ENCODE peak calls at places on chromosome 12, in four cellular contexts. T is K562, H is GM12878, Y is HepG2. J is an unnamed sample.
A peak's percentile ranks its signal among the peaks of the same experiment; 100 is the strongest.

GRCh38 chr12:11877869-11878780 is 192.6 kb upstream of the BCL2L14 start:
- DNase-seq in T (no peak), H (no peak), Y (no peak), J (no peak)

GRCh38 chr12:80847575-80847974 is 90.2 kb downstream of the LIN7A start:
- DNase-seq in T (no peak), H (no peak), Y (no peak), J (no peak)

GRCh38 chr12:2099595-2099994 is 46.8 kb downstream of the CACNA1C start:
- DNase-seq in T (no peak), H (no peak), Y (no peak), J (no peak)

GRCh38 chr12:76152161-76152807 is 67.8 kb upstream of the NAP1L1 start:
- DNase-seq in T (no peak), H (peak; percentile 49), Y (no peak), J (no peak)

GRCh38 chr12:14962180-14962579 is 779 bp upstream of the ARHGDIB start:
- DNase-seq in T (no peak), H (no peak), Y (no peak), J (no peak)

GRCh38 chr12:12007001-12007712 is 63.6 kb upstream of the BCL2L14 start:
- DNase-seq in T (no peak), H (peak; percentile 59), Y (no peak), J (no peak)

GRCh38 chr12:75086086-75087038 is 123.3 kb downstream of the KCNC2 start:
- DNase-seq in T (no peak), H (no peak), Y (no peak), J (no peak)

GRCh38 chr12:119669744-119670472 is 2.0 kb downstream of the PRKAB1 start:
- DNase-seq in T (no peak), H (no peak), Y (peak; percentile 83), J (no peak)

GRCh38 chr12:7032990-7033389 is 14.7 kb upstream of the LPCAT3 start:
- DNase-seq in T (no peak), H (no peak), Y (no peak), J (no peak)

GRCh38 chr12:55965941-55966407 is at the start of gene PMEL:
- DNase-seq in T (no peak), H (no peak), Y (no peak), J (no peak)

GRCh38 chr12:102955926-102956737 is 1.3 kb upstream of the ASCL1 start:
- DNase-seq in T (no peak), H (no peak), Y (no peak), J (no peak)

GRCh38 chr12:65961731-65962130 is 137.4 kb downstream of the HMGA2 start:
- DNase-seq in T (no peak), H (no peak), Y (no peak), J (no peak)

GRCh38 chr12:2364566-2365165 is 311.9 kb downstream of the CACNA1C start:
- DNase-seq in T (no peak), H (no peak), Y (no peak), J (no peak)

GRCh38 chr12:116592731-116593130 is 33.5 kb downstream of the MAP1LC3B2 start:
- DNase-seq in T (no peak), H (no peak), Y (no peak), J (no peak)

GRCh38 chr12:115710104-115710564 is 567.4 kb downstream of the MED13L start:
- DNase-seq in T (no peak), H (no peak), Y (no peak), J (no peak)

GRCh38 chr12:114691196-114691595 is 7.2 kb upstream of the TBX3 start:
- DNase-seq in T (no peak), H (no peak), Y (no peak), J (no peak)

GRCh38 chr12:73629171-73629570 is 908.5 kb upstream of the ATXN7L3B start:
- DNase-seq in T (no peak), H (no peak), Y (no peak), J (no peak)

GRCh38 chr12:93451423-93452158 is 9.8 kb upstream of the UBE2N start:
- DNase-seq in T (no peak), H (no peak), Y (no peak), J (no peak)

GRCh38 chr12:130826151-130826801 is 12.8 kb downstream of the STX2 start:
- DNase-seq in T (peak; percentile 87), H (no peak), Y (peak; percentile 33), J (peak; percentile 75)

GRCh38 chr12:52205584-52206308 is 13.9 kb upstream of the KRT80 start:
- DNase-seq in T (no peak), H (no peak), Y (no peak), J (no peak)

GRCh38 chr12:4274960-4275868 is 1.7 kb downstream of the CCND2 start:
- DNase-seq in T (no peak), H (no peak), Y (no peak), J (no peak)
- TF ChIP-seq BHLHE40 in T (no peak), H (no peak), Y (no peak), J (no peak)

GRCh38 chr12:110343114-110343513 is 60.4 kb downstream of the ANAPC7 start:
- DNase-seq in T (no peak), H (no peak), Y (no peak), J (no peak)

GRCh38 chr12:110340706-110341105 is 59.7 kb downstream of the ATP2A2 start:
- DNase-seq in T (no peak), H (no peak), Y (no peak), J (no peak)

GRCh38 chr12:110344657-110345056 is 58.9 kb downstream of the ANAPC7 start:
- DNase-seq in T (no peak), H (no peak), Y (no peak), J (no peak)

GRCh38 chr12:110343921-110344555 is 59.5 kb downstream of the ANAPC7 start:
- DNase-seq in T (no peak), H (no peak), Y (no peak), J (no peak)

GRCh38 chr12:110342157-110342556 is 61.1 kb downstream of the ATP2A2 start:
- DNase-seq in T (no peak), H (no peak), Y (no peak), J (no peak)
- TF ChIP-seq FOXK2 in T (no peak), H (no peak), Y (no peak), J (no peak)

GRCh38 chr12:47079894-47080724 is at the start of gene AMIGO2:
- DNase-seq in T (peak; percentile 57), H (no peak), Y (no peak), J (peak; percentile 35)
- TF ChIP-seq BHLHE40 in T (no peak), H (no peak), Y (no peak), J (no peak)

GRCh38 chr12:96892104-96892503 is 15.0 kb upstream of the NEDD1 start:
- DNase-seq in T (no peak), H (no peak), Y (no peak), J (no peak)
- TF ChIP-seq FOXK2 in T (no peak), H (no peak), Y (no peak), J (no peak)

GRCh38 chr12:59660921-59661597 is 65.2 kb downstream of the SLC16A7 start:
- DNase-seq in T (no peak), H (no peak), Y (no peak), J (no peak)

GRCh38 chr12:59657266-59657665 is 61.4 kb downstream of the SLC16A7 start:
- DNase-seq in T (no peak), H (no peak), Y (no peak), J (no peak)

GRCh38 chr12:59664495-59664894 is 68.7 kb downstream of the SLC16A7 start:
- DNase-seq in T (no peak), H (no peak), Y (no peak), J (no peak)

GRCh38 chr12:59657711-59658110 is 61.9 kb downstream of the SLC16A7 start:
- DNase-seq in T (no peak), H (no peak), Y (no peak), J (no peak)

GRCh38 chr12:59660148-59660547 is 64.3 kb downstream of the SLC16A7 start:
- DNase-seq in T (no peak), H (no peak), Y (no peak), J (no peak)
- TF ChIP-seq BHLHE40 in T (no peak), H (no peak), Y (no peak), J (no peak)

GRCh38 chr12:13961983-13962382 is 19.4 kb downstream of the GRIN2B start:
- DNase-seq in T (no peak), H (no peak), Y (no peak), J (no peak)

GRCh38 chr12:13957576-13957975 is 23.8 kb downstream of the GRIN2B start:
- DNase-seq in T (no peak), H (no peak), Y (no peak), J (no peak)

GRCh38 chr12:13962699-13963098 is 18.7 kb downstream of the GRIN2B start:
- DNase-seq in T (peak; percentile 28), H (no peak), Y (peak; percentile 5), J (peak; percentile 27)

GRCh38 chr12:13956060-13956590 is 25.3 kb downstream of the GRIN2B start:
- DNase-seq in T (no peak), H (no peak), Y (no peak), J (no peak)

DNA sequence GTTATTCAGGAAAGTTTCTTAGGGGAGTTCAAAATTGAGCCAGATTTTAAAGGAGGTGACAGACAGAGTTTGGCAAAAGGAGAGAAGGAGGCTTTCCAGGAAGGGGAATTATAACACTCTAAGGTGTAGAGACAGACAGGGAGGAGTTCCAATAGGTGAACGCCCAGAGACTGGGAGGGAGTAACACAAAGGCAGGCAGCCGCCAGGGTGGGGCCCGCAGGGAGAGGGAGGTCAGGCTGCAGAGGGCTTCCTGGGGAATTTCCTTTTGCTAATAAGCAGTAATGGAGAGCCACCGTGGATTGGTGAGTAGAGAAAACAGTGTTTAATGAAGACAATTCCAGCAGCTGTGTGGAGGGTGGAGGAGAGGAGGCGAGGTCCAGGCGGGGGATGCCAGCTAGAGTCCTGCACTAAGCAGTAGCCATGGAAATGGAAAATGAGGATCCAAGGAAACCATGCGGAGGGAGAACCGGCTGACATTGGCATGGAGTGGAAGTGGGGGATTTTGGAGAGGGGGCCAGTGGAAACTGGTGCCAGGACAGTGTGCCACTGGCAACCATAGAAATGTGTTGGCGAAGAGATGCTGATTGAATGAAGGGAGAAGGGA is 22.2 kb downstream of the GRIN2B start:
- DNase-seq in T (no peak), H (no peak), Y (no peak), J (no peak)
- TF ChIP-seq FOXK2 in T (no peak), H (no peak), Y (no peak), J (no peak)

GRCh38 chr12:31118831-31119530 is 45.3 kb downstream of the DDX11 start:
- DNase-seq in T (peak; percentile 58), H (no peak), Y (no peak), J (peak; percentile 71)
- TF ChIP-seq BHLHE40 in T (no peak), H (no peak), Y (no peak), J (no peak)

DNA sequence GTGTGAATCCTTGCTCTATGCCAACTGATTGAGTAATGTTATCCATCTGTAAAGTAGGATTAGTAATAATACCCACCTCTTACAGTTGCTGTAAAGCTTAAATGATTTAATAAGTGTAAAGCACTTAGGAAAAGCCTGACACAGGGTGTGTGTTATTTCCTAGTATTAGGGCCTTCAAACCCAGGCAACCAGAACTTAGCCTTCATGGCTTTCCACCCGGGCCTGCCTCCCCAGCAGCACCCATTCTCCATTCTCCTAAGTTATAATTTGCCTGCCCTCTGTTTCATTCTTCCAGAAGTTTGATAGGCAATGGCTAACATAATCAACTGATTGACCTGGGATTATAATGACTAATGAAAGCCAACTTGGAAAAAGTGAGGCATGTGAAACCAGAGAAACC is 20.4 kb upstream of the PDZRN4 start:
- DNase-seq in T (no peak), H (no peak), Y (no peak), J (no peak)
- TF ChIP-seq FOXK2 in T (no peak), H (no peak), Y (no peak), J (no peak)